ENCODE peak calls at places on chromosomes 6 and 20, in six cellular contexts. One of them, this sample, is unnamed.
A peak's percentile ranks its signal among the peaks of the same experiment; 100 is the strongest.

GRCh38 chr6:157879034-157879872 is 56.2 kb downstream of the SNX9 start:
- DNase-seq in trophoblast cell: no peak
- DNase-seq in gastrocnemius medialis: no peak
- DNase-seq in DND-41: no peak
- DNase-seq in aorta: no peak
- DNase-seq in pancreas: no peak
- DNase-seq in this sample: no peak

GRCh38 chr20:4064118-4064962 is 49.0 kb upstream of the RNF24 start:
- DNase-seq in trophoblast cell: no peak
- DNase-seq in pancreas: peak; percentile 87
- DNase-seq in gastrocnemius medialis: peak; percentile 69
- DNase-seq in DND-41: no peak
- DNase-seq in aorta: peak; percentile 95
- DNase-seq in this sample: no peak

GRCh38 chr20:63068711-63069367 is 62.1 kb upstream of the BHLHE23 start:
- DNase-seq in pancreas: no peak
- DNase-seq in trophoblast cell: no peak
- DNase-seq in DND-41: no peak
- DNase-seq in aorta: peak; percentile 31
- DNase-seq in gastrocnemius medialis: no peak
- DNase-seq in this sample: no peak

GRCh38 chr20:21395666-21396044 is 1.7 kb downstream of the NKX2-4 start:
- DNase-seq in aorta: peak; percentile 32
- DNase-seq in trophoblast cell: no peak
- DNase-seq in pancreas: no peak
- DNase-seq in gastrocnemius medialis: no peak
- DNase-seq in DND-41: no peak
- DNase-seq in this sample: peak; percentile 77

GRCh38 chr6:135372758-135373157 is 124.8 kb downstream of the AHI1 start:
- DNase-seq in pancreas: no peak
- DNase-seq in trophoblast cell: no peak
- DNase-seq in DND-41: no peak
- DNase-seq in aorta: no peak
- DNase-seq in gastrocnemius medialis: no peak
- DNase-seq in this sample: no peak

GRCh38 chr6:10759884-10760329 is 12.3 kb downstream of the TMEM14B start:
- DNase-seq in aorta: no peak
- DNase-seq in gastrocnemius medialis: no peak
- DNase-seq in pancreas: peak; percentile 20
- DNase-seq in trophoblast cell: no peak
- DNase-seq in DND-41: no peak
- DNase-seq in this sample: no peak

GRCh38 chr6:156961282-156961892 is 184.2 kb downstream of the ARID1B start:
- DNase-seq in aorta: no peak
- DNase-seq in gastrocnemius medialis: no peak
- DNase-seq in DND-41: no peak
- DNase-seq in pancreas: no peak
- DNase-seq in trophoblast cell: no peak
- DNase-seq in this sample: no peak

GRCh38 chr6:110661426-110661825 is 153.8 kb downstream of the CDK19 start:
- DNase-seq in pancreas: no peak
- DNase-seq in gastrocnemius medialis: no peak
- DNase-seq in trophoblast cell: no peak
- DNase-seq in aorta: no peak
- DNase-seq in DND-41: no peak
- DNase-seq in this sample: no peak

GRCh38 chr20:18851556-18852098 is 38.0 kb downstream of the SCP2D1 start:
- DNase-seq in aorta: no peak
- DNase-seq in DND-41: no peak
- DNase-seq in pancreas: no peak
- DNase-seq in trophoblast cell: no peak
- DNase-seq in gastrocnemius medialis: no peak
- DNase-seq in this sample: no peak

GRCh38 chr6:116883005-116883404 is 6.0 kb downstream of the RFX6 start:
- DNase-seq in trophoblast cell: no peak
- DNase-seq in DND-41: no peak
- DNase-seq in gastrocnemius medialis: no peak
- DNase-seq in aorta: no peak
- DNase-seq in pancreas: no peak
- DNase-seq in this sample: no peak

GRCh38 chr6:50236164-50236563 is 186.4 kb upstream of the DEFB112 start:
- DNase-seq in gastrocnemius medialis: no peak
- DNase-seq in pancreas: no peak
- DNase-seq in aorta: no peak
- DNase-seq in trophoblast cell: no peak
- DNase-seq in DND-41: no peak
- DNase-seq in this sample: no peak

GRCh38 chr20:52242237-52243230 is 51.0 kb upstream of the ZFP64 start:
- DNase-seq in gastrocnemius medialis: no peak
- DNase-seq in DND-41: no peak
- DNase-seq in pancreas: no peak
- DNase-seq in trophoblast cell: no peak
- DNase-seq in aorta: no peak
- DNase-seq in this sample: peak; percentile 47

GRCh38 chr6:42618686-42619085 is 54.9 kb downstream of the UBR2 start:
- DNase-seq in trophoblast cell: no peak
- DNase-seq in gastrocnemius medialis: peak; percentile 49
- DNase-seq in aorta: no peak
- DNase-seq in DND-41: no peak
- DNase-seq in pancreas: no peak
- DNase-seq in this sample: no peak

GRCh38 chr6:120871416-120872261 is 462.6 kb downstream of the TBC1D32 start:
- DNase-seq in aorta: peak; percentile 42
- DNase-seq in gastrocnemius medialis: no peak
- DNase-seq in DND-41: no peak
- DNase-seq in trophoblast cell: no peak
- DNase-seq in pancreas: peak; percentile 3
- DNase-seq in this sample: no peak

GRCh38 chr6:16756660-16757270 is 4.5 kb downstream of the ATXN1 start:
- DNase-seq in pancreas: no peak
- DNase-seq in gastrocnemius medialis: no peak
- DNase-seq in trophoblast cell: peak; percentile 50
- DNase-seq in DND-41: no peak
- DNase-seq in aorta: no peak
- DNase-seq in this sample: no peak

GRCh38 chr20:38209736-38210405 is 44.8 kb upstream of the TGM2 start:
- DNase-seq in DND-41: no peak
- DNase-seq in trophoblast cell: no peak
- DNase-seq in aorta: no peak
- DNase-seq in pancreas: no peak
- DNase-seq in gastrocnemius medialis: no peak
- DNase-seq in this sample: no peak

GRCh38 chr6:43402819-43403218 is 24.5 kb upstream of the ABCC10 start:
- DNase-seq in pancreas: no peak
- DNase-seq in gastrocnemius medialis: no peak
- DNase-seq in DND-41: no peak
- DNase-seq in trophoblast cell: no peak
- DNase-seq in aorta: no peak
- DNase-seq in this sample: no peak

GRCh38 chr6:85417336-85417735 is 32.5 kb upstream of the NT5E start:
- DNase-seq in aorta: no peak
- DNase-seq in pancreas: no peak
- DNase-seq in DND-41: no peak
- DNase-seq in trophoblast cell: no peak
- DNase-seq in gastrocnemius medialis: no peak
- DNase-seq in this sample: no peak

GRCh38 chr6:130018830-130019795 is 732 bp downstream of the L3MBTL3 start:
- DNase-seq in pancreas: peak; percentile 28
- DNase-seq in DND-41: no peak
- DNase-seq in aorta: peak; percentile 55
- DNase-seq in gastrocnemius medialis: peak; percentile 6
- DNase-seq in trophoblast cell: peak; percentile 21
- DNase-seq in this sample: peak; percentile 45

GRCh38 chr6:73169111-73169510 is 56.2 kb downstream of the KHDC1L start:
- DNase-seq in DND-41: no peak
- DNase-seq in trophoblast cell: no peak
- DNase-seq in gastrocnemius medialis: peak; percentile 43
- DNase-seq in pancreas: no peak
- DNase-seq in aorta: no peak
- DNase-seq in this sample: no peak

GRCh38 chr6:79048611-79049010 is 29.4 kb downstream of the PHIP start:
- DNase-seq in trophoblast cell: no peak
- DNase-seq in pancreas: no peak
- DNase-seq in gastrocnemius medialis: no peak
- DNase-seq in aorta: no peak
- DNase-seq in DND-41: peak; percentile 39
- DNase-seq in this sample: no peak

DNA sequence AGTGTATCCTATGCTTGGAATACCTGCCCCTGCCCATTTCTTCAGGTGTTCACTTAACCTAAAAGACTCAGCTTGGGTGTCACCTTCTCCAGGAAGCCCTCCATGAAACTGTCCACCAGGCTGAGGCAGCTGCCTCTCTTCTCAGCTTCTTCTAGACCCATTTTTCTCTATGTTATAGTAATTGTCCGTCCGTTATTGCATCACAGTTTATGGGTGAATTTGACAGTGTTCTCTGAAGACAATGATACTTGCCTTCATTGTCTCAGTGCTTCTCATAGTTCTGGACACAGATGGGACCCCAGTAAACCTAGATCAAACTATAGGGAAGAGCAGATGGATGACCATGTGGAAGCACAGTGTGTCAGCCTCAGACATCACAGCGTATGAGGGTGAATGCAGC is 238.0 kb upstream of the MOCS1 start:
- DNase-seq in DND-41: no peak
- DNase-seq in gastrocnemius medialis: no peak
- DNase-seq in trophoblast cell: no peak
- DNase-seq in aorta: no peak
- DNase-seq in pancreas: no peak
- DNase-seq in this sample: no peak
- H3K27ac ChIP-seq in DND-41: no peak overlapping the region
- H3K27ac ChIP-seq in gastrocnemius medialis: no peak overlapping the region
- H3K27ac ChIP-seq in trophoblast cell: no peak overlapping the region
- H3K27ac ChIP-seq in aorta: no peak overlapping the region
- H3K27ac ChIP-seq in pancreas: no peak overlapping the region
- H3K27ac ChIP-seq in this sample: no peak overlapping the region

DNA sequence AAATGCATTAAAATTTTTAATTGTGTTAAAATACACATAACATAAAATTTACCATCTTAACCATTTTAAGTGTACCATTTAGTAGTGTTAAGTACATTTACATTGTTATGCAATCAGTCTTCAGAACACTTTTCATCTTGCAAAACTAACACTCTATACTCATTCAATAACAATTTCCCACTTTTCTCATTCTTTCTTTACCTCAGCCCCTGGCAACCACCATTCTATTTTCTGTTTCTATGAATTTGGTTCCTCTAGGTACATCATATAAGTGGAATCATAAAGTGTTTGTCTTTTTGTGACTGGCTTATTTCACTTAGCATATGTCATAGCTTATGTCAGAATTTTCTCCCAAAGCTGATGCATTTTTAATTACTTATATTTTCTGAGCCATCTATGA is 32.2 kb downstream of the PCMT1 start:
- DNase-seq in pancreas: no peak
- DNase-seq in trophoblast cell: no peak
- DNase-seq in gastrocnemius medialis: no peak
- DNase-seq in aorta: no peak
- DNase-seq in DND-41: no peak
- DNase-seq in this sample: no peak
- H3K36me3 ChIP-seq in pancreas: no peaks in the 10 kb centered on the region
- H3K36me3 ChIP-seq in trophoblast cell: peaks cover 15% of the 10 kb centered on the region
- H3K36me3 ChIP-seq in gastrocnemius medialis: no peaks in the 10 kb centered on the region
- H3K36me3 ChIP-seq in aorta: no peaks in the 10 kb centered on the region
- H3K36me3 ChIP-seq in DND-41: peaks cover 58% of the 10 kb centered on the region
- H3K36me3 ChIP-seq in this sample: peaks cover 5% of the 10 kb centered on the region

DNA sequence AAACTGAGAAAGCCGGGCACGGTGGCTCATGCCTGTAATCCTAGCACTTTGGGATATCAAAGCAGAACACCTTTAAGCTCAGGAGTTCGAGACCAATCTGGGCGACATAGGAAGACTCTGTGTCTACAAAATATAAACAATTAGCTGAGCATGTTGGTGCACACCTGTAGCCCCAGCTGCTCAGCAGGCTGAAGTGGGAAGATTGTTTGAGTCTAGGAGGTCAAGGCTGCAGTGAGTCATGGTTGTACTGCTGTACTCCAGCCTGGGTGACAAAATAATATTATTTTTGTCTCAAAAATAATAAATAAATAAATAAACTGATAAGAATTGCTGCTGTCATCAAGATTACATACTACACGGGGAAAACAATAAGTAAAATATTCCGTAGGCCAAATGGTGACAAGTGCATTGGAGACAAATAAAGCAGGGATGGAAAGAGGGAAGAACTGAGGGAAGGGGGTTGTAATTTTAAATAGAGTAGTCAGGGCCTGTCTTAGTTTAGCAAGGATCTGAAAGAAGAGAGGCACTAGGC is 14.0 kb upstream of the TOP1 start:
- DNase-seq in trophoblast cell: no peak
- DNase-seq in aorta: no peak
- DNase-seq in gastrocnemius medialis: no peak
- DNase-seq in pancreas: no peak
- DNase-seq in DND-41: no peak
- DNase-seq in this sample: no peak
- H3K27ac ChIP-seq in trophoblast cell: no peak overlapping the region
- H3K27ac ChIP-seq in aorta: no peak overlapping the region
- H3K27ac ChIP-seq in gastrocnemius medialis: no peak overlapping the region
- H3K27ac ChIP-seq in pancreas: no peak overlapping the region
- H3K27ac ChIP-seq in DND-41: no peak overlapping the region
- H3K27ac ChIP-seq in this sample: no peak overlapping the region

DNA sequence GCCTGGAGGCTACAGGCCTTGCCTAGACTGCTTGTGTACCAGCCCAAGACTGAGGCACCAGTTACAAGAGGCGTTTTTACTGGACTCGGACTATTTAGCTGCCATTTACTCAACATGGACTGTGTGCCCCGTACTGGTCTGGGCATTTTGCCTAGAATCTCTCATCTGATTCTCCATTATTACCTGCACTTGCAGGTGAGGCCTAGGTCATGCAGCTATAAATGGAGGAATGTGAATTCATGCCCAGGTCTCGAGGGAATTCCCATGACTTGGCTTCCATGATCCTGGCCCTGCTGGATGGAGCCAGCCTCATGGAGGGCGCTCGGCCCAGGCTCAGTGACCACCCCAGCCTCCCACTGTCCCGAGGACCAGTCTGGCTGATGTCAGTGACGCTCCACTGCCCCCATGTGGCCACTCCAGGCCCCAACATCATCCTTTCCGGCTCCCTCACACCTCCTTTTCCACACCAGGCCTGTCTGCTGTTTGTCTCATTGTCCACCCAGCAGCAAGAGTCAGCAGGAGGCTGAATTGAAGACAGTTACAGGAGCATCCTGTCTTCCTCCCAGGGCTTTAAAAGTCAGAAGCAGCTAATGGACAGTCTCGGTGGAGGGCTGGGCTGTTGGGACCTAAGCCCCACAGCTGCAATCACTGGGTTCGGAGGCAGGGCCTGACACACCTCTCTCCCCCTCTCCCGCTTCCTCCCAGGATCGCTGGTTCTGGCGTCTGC is 8.7 kb downstream of the MMP24OS start:
- DNase-seq in trophoblast cell: peak; percentile 38
- DNase-seq in aorta: no peak
- DNase-seq in pancreas: peak; percentile 62
- DNase-seq in gastrocnemius medialis: no peak
- DNase-seq in DND-41: peak; percentile 54
- DNase-seq in this sample: no peak
- H3K36me3 ChIP-seq in trophoblast cell: peaks cover 2% of the 10 kb centered on the region
- H3K36me3 ChIP-seq in aorta: no peaks in the 10 kb centered on the region
- H3K36me3 ChIP-seq in pancreas: peaks cover 15% of the 10 kb centered on the region
- H3K36me3 ChIP-seq in gastrocnemius medialis: peaks cover 11% of the 10 kb centered on the region
- H3K36me3 ChIP-seq in DND-41: no peaks in the 10 kb centered on the region
- H3K36me3 ChIP-seq in this sample: no peaks in the 10 kb centered on the region

This sample was measured in naive thymus-derived CD4-positive, alpha-beta T cell.